ENCODE peak calls at places on chromosomes 12 and 14, in six cellular contexts. One of them, this sample, is unnamed.
A peak's percentile ranks its signal among the peaks of the same experiment; 100 is the strongest.

GRCh38 chr14:33914676-33915516 is 36.0 kb downstream of the EGLN3 start:
- DNase-seq in pancreas: no peak
- DNase-seq in K562: peak; percentile 24
- DNase-seq in PC-3: peak; percentile 79
- DNase-seq in testis: no peak
- DNase-seq in tibial artery: peak; percentile 79
- DNase-seq in this sample: no peak

GRCh38 chr12:47889040-47889439 is 15.8 kb downstream of the VDR start:
- DNase-seq in pancreas: no peak
- DNase-seq in K562: no peak
- DNase-seq in PC-3: no peak
- DNase-seq in testis: no peak
- DNase-seq in tibial artery: peak; percentile 46
- DNase-seq in this sample: no peak

GRCh38 chr12:105942316-105942715 is 196.4 kb downstream of the NUAK1 start:
- DNase-seq in pancreas: no peak
- DNase-seq in K562: no peak
- DNase-seq in PC-3: peak; percentile 21
- DNase-seq in testis: no peak
- DNase-seq in tibial artery: no peak
- DNase-seq in this sample: no peak

GRCh38 chr12:95790912-95791849 is 617 bp upstream of the NTN4 start:
- DNase-seq in pancreas: peak; percentile 60
- DNase-seq in K562: no peak
- DNase-seq in PC-3: peak; percentile 64
- DNase-seq in testis: peak; percentile 61
- DNase-seq in tibial artery: peak; percentile 69
- DNase-seq in this sample: peak; percentile 77

GRCh38 chr12:82608706-82609105 is 78.0 kb upstream of the TMTC2 start:
- DNase-seq in pancreas: no peak
- DNase-seq in K562: no peak
- DNase-seq in PC-3: peak; percentile 80
- DNase-seq in testis: no peak
- DNase-seq in tibial artery: no peak
- DNase-seq in this sample: no peak

GRCh38 chr12:101581190-101581589 is 13.6 kb upstream of the MYBPC1 start:
- DNase-seq in pancreas: no peak
- DNase-seq in K562: no peak
- DNase-seq in PC-3: no peak
- DNase-seq in testis: no peak
- DNase-seq in tibial artery: no peak
- DNase-seq in this sample: no peak

GRCh38 chr12:32159925-32160324 is 53.3 kb downstream of the BICD1 start:
- DNase-seq in pancreas: no peak
- DNase-seq in K562: no peak
- DNase-seq in PC-3: no peak
- DNase-seq in testis: no peak
- DNase-seq in tibial artery: no peak
- DNase-seq in this sample: no peak

GRCh38 chr12:53344824-53345485 is 8.8 kb upstream of the SP7 start:
- DNase-seq in pancreas: peak; percentile 87
- DNase-seq in K562: peak; percentile 88
- DNase-seq in PC-3: peak; percentile 59
- DNase-seq in testis: peak; percentile 76
- DNase-seq in tibial artery: peak; percentile 84
- DNase-seq in this sample: peak; percentile 86

GRCh38 chr14:32821989-32822653 is 116.6 kb upstream of the NPAS3 start:
- DNase-seq in pancreas: no peak
- DNase-seq in K562: no peak
- DNase-seq in PC-3: peak; percentile 54
- DNase-seq in testis: no peak
- DNase-seq in tibial artery: no peak
- DNase-seq in this sample: no peak

GRCh38 chr12:4417471-4417870 is 28.1 kb downstream of the FGF6 start:
- DNase-seq in pancreas: no peak
- DNase-seq in K562: no peak
- DNase-seq in PC-3: no peak
- DNase-seq in testis: peak; percentile 28
- DNase-seq in tibial artery: no peak
- DNase-seq in this sample: no peak

GRCh38 chr14:29227631-29228030 is 461.0 kb downstream of the FOXG1 start:
- DNase-seq in pancreas: no peak
- DNase-seq in K562: no peak
- DNase-seq in PC-3: no peak
- DNase-seq in testis: no peak
- DNase-seq in tibial artery: no peak
- DNase-seq in this sample: no peak

GRCh38 chr12:76264617-76265016 is 83.6 kb downstream of the BBS10 start:
- DNase-seq in pancreas: no peak
- DNase-seq in K562: no peak
- DNase-seq in PC-3: no peak
- DNase-seq in testis: no peak
- DNase-seq in tibial artery: no peak
- DNase-seq in this sample: no peak

GRCh38 chr14:102854397-102854703 is 68.1 kb upstream of the AMN start:
- DNase-seq in pancreas: no peak
- DNase-seq in K562: no peak
- DNase-seq in PC-3: no peak
- DNase-seq in testis: no peak
- DNase-seq in tibial artery: no peak
- DNase-seq in this sample: no peak

GRCh38 chr12:124565071-124565491 is 2.3 kb downstream of the NCOR2 start:
- DNase-seq in pancreas: no peak
- DNase-seq in K562: no peak
- DNase-seq in PC-3: no peak
- DNase-seq in testis: peak; percentile 65
- DNase-seq in tibial artery: peak; percentile 83
- DNase-seq in this sample: no peak

GRCh38 chr14:81449576-81449975 is 49.5 kb upstream of the STON2 start:
- DNase-seq in pancreas: no peak
- DNase-seq in K562: no peak
- DNase-seq in PC-3: no peak
- DNase-seq in testis: no peak
- DNase-seq in tibial artery: no peak
- DNase-seq in this sample: no peak

GRCh38 chr12:77300815-77301214 is 235.4 kb upstream of the E2F7 start:
- DNase-seq in pancreas: no peak
- DNase-seq in K562: no peak
- DNase-seq in PC-3: no peak
- DNase-seq in testis: no peak
- DNase-seq in tibial artery: no peak
- DNase-seq in this sample: no peak

GRCh38 chr12:3628629-3629028 is 124.3 kb downstream of the CRACR2A start:
- DNase-seq in pancreas: no peak
- DNase-seq in K562: no peak
- DNase-seq in PC-3: no peak
- DNase-seq in testis: no peak
- DNase-seq in tibial artery: no peak
- DNase-seq in this sample: no peak

GRCh38 chr12:77120695-77121094 is 55.3 kb upstream of the E2F7 start:
- DNase-seq in pancreas: no peak
- DNase-seq in K562: no peak
- DNase-seq in PC-3: peak; percentile 81
- DNase-seq in testis: no peak
- DNase-seq in tibial artery: no peak
- DNase-seq in this sample: no peak

GRCh38 chr14:64721391-64721791 is 17.2 kb downstream of the PLEKHG3 start:
- DNase-seq in pancreas: peak; percentile 82
- DNase-seq in K562: no peak
- DNase-seq in PC-3: no peak
- DNase-seq in testis: peak; percentile 78
- DNase-seq in tibial artery: peak; percentile 96
- DNase-seq in this sample: peak; percentile 94

GRCh38 chr12:67426067-67426466 is 156.9 kb downstream of the CAND1 start:
- DNase-seq in pancreas: no peak
- DNase-seq in K562: no peak
- DNase-seq in PC-3: no peak
- DNase-seq in testis: no peak
- DNase-seq in tibial artery: no peak
- DNase-seq in this sample: no peak

GRCh38 chr14:103550451-103551337 is 11.8 kb downstream of the BAG5 start:
- DNase-seq in pancreas: peak; percentile 71
- DNase-seq in K562: no peak
- DNase-seq in PC-3: no peak
- DNase-seq in testis: no peak
- DNase-seq in tibial artery: peak; percentile 84
- DNase-seq in this sample: no peak

GRCh38 chr12:124881123-124881522 is 17.5 kb upstream of the SCARB1 start:
- DNase-seq in pancreas: peak; percentile 22
- DNase-seq in K562: no peak
- DNase-seq in PC-3: no peak
- DNase-seq in testis: no peak
- DNase-seq in tibial artery: no peak
- DNase-seq in this sample: no peak

GRCh38 chr12:56932867-56933266 is 1.3 kb downstream of the SDR9C7 start:
- DNase-seq in pancreas: no peak
- DNase-seq in K562: no peak
- DNase-seq in PC-3: no peak
- DNase-seq in testis: no peak
- DNase-seq in tibial artery: no peak
- DNase-seq in this sample: peak; percentile 65

GRCh38 chr14:104895207-104895785 is 29.4 kb upstream of the PLD4 start:
- DNase-seq in pancreas: peak; percentile 82
- DNase-seq in K562: no peak
- DNase-seq in PC-3: no peak
- DNase-seq in testis: no peak
- DNase-seq in tibial artery: no peak
- DNase-seq in this sample: peak; percentile 67

GRCh38 chr12:24393105-24393504 is 443.6 kb upstream of the SOX5 start:
- DNase-seq in pancreas: no peak
- DNase-seq in K562: no peak
- DNase-seq in PC-3: no peak
- DNase-seq in testis: no peak
- DNase-seq in tibial artery: no peak
- DNase-seq in this sample: no peak

GRCh38 chr12:24404086-24404815 is 454.8 kb upstream of the SOX5 start:
- DNase-seq in pancreas: no peak
- DNase-seq in K562: no peak
- DNase-seq in PC-3: no peak
- DNase-seq in testis: no peak
- DNase-seq in tibial artery: no peak
- DNase-seq in this sample: no peak

GRCh38 chr12:24394246-24394645 is 444.8 kb upstream of the SOX5 start:
- DNase-seq in pancreas: no peak
- DNase-seq in K562: no peak
- DNase-seq in PC-3: no peak
- DNase-seq in testis: no peak
- DNase-seq in tibial artery: no peak
- DNase-seq in this sample: no peak

GRCh38 chr12:24396266-24396665 is 446.8 kb upstream of the SOX5 start:
- DNase-seq in pancreas: no peak
- DNase-seq in K562: no peak
- DNase-seq in PC-3: no peak
- DNase-seq in testis: no peak
- DNase-seq in tibial artery: no peak
- DNase-seq in this sample: no peak

GRCh38 chr12:24398605-24399004 is 449.1 kb upstream of the SOX5 start:
- DNase-seq in pancreas: no peak
- DNase-seq in K562: no peak
- DNase-seq in PC-3: no peak
- DNase-seq in testis: no peak
- DNase-seq in tibial artery: no peak
- DNase-seq in this sample: no peak
- H3K27ac ChIP-seq in pancreas: no peak overlapping the region
- H3K27ac ChIP-seq in K562: no peak overlapping the region
- H3K27ac ChIP-seq in PC-3: no peak overlapping the region
- H3K27ac ChIP-seq in testis: no peak overlapping the region
- H3K27ac ChIP-seq in tibial artery: no peak overlapping the region
- H3K27ac ChIP-seq in this sample: no peak overlapping the region

GRCh38 chr12:58143498-58143897 is 202.1 kb downstream of the ATP23 start:
- DNase-seq in pancreas: no peak
- DNase-seq in K562: no peak
- DNase-seq in PC-3: no peak
- DNase-seq in testis: no peak
- DNase-seq in tibial artery: no peak
- DNase-seq in this sample: no peak

GRCh38 chr12:58139894-58140293 is 198.5 kb downstream of the ATP23 start:
- DNase-seq in pancreas: no peak
- DNase-seq in K562: no peak
- DNase-seq in PC-3: no peak
- DNase-seq in testis: no peak
- DNase-seq in tibial artery: no peak
- DNase-seq in this sample: no peak

GRCh38 chr12:58148405-58148804 is 207.0 kb downstream of the ATP23 start:
- DNase-seq in pancreas: no peak
- DNase-seq in K562: peak; percentile 16
- DNase-seq in PC-3: peak; percentile 82
- DNase-seq in testis: no peak
- DNase-seq in tibial artery: no peak
- DNase-seq in this sample: no peak

GRCh38 chr12:58140395-58140794 is 199.0 kb downstream of the ATP23 start:
- DNase-seq in pancreas: no peak
- DNase-seq in K562: no peak
- DNase-seq in PC-3: no peak
- DNase-seq in testis: no peak
- DNase-seq in tibial artery: no peak
- DNase-seq in this sample: no peak

GRCh38 chr12:58142991-58143390 is 201.6 kb downstream of the ATP23 start:
- DNase-seq in pancreas: no peak
- DNase-seq in K562: no peak
- DNase-seq in PC-3: no peak
- DNase-seq in testis: no peak
- DNase-seq in tibial artery: no peak
- DNase-seq in this sample: no peak
- TF ChIP-seq CTCF in pancreas: no peak
- TF ChIP-seq CTCF in K562: no peak
- TF ChIP-seq CTCF in PC-3: no peak
- TF ChIP-seq CTCF in testis: no peak
- TF ChIP-seq CTCF in tibial artery: no peak
- TF ChIP-seq CTCF in this sample: no peak

DNA sequence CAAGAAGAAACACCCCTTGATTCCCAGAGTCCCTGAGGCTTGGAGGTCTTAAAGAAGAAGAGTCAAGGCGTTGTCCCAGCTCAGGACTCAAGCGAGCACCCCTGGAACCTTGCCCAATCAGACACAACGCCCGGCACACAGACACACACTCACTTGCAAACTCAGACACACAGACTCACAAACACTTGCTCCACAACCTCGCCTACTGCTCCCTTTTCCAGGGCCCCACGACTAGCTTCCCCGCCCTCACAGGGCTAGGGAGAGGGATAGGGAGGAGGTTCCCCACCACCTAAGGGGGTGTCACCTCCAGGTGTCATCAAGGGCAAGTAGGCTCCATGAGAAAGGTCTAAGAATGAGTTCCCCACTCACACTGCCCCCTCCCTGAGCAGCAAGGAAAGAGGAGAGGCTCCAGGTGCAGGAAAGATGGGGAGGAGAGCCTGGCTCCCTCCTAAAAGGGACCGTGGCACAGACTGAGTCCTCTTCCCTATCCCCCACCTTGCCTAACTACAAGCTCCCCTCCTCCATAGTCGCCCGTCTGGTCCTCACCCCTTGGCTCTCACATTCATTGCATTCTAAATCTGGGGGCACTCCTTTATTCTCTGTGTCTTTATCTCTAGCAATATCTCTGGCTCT is 717 bp downstream of the WNT10B start:
- DNase-seq in pancreas: no peak
- DNase-seq in K562: peak; percentile 23
- DNase-seq in PC-3: no peak
- DNase-seq in testis: no peak
- DNase-seq in tibial artery: no peak
- DNase-seq in this sample: no peak
- H3K4me3 ChIP-seq in pancreas: no peak overlapping the region
- H3K4me3 ChIP-seq in K562: peak overlapping the region; percentile 42
- H3K4me3 ChIP-seq in PC-3: peak overlapping the region; percentile 70
- H3K4me3 ChIP-seq in testis: no peak overlapping the region
- H3K4me3 ChIP-seq in tibial artery: no peak overlapping the region
- H3K4me3 ChIP-seq in this sample: peak overlapping the region; percentile 63

GRCh38 chr14:71175491-71175890 is 268.2 kb downstream of the PCNX1 start:
- DNase-seq in pancreas: no peak
- DNase-seq in K562: no peak
- DNase-seq in PC-3: peak; percentile 91
- DNase-seq in testis: no peak
- DNase-seq in tibial artery: no peak
- DNase-seq in this sample: no peak
- H3K27ac ChIP-seq in pancreas: no peak overlapping the region
- H3K27ac ChIP-seq in K562: no peak overlapping the region
- H3K27ac ChIP-seq in PC-3: no peak overlapping the region
- H3K27ac ChIP-seq in testis: no peak overlapping the region
- H3K27ac ChIP-seq in tibial artery: no peak overlapping the region
- H3K27ac ChIP-seq in this sample: no peak overlapping the region